ENCODE peak calls at places on chromosomes 7 and 10, in nine cellular contexts. X is A549, D is heart left ventricle, R is retinal pigment epithelial cell, N is coronary artery, C is psoas muscle, Q is foreskin fibroblast, K is fibroblast of mammary gland, T is stomach. I is an unnamed sample.
A peak's percentile ranks its signal among the peaks of the same experiment; 100 is the strongest.

GRCh38 chr10:46523119-46523880 is 33.2 kb downstream of the GPRIN2 start:
- DNase-seq in D (peak; percentile 60), N (no peak), C (peak; percentile 45), R (no peak), T (peak; percentile 79), Q (no peak), X (peak; percentile 98), K (no peak), I (no peak)

GRCh38 chr10:72009430-72010081 is 45.4 kb downstream of the CHST3 start:
- DNase-seq in K (peak; percentile 98), Q (peak; percentile 97), R (peak; percentile 88), D (peak; percentile 86), C (peak; percentile 96), N (peak; percentile 99), X (no peak), T (peak; percentile 54), I (no peak)

GRCh38 chr7:39272111-39272510 is 294.1 kb upstream of the YAE1 start:
- DNase-seq in K (no peak), N (no peak), T (no peak), C (no peak), Q (no peak), R (no peak), D (no peak), X (no peak), I (no peak)

GRCh38 chr7:36357054-36357453 is 32.6 kb upstream of the ANLN start:
- DNase-seq in N (no peak), C (no peak), Q (no peak), D (no peak), X (no peak), K (no peak), T (peak; percentile 39), R (no peak), I (no peak)

GRCh38 chr7:66301737-66302136 is 96.6 kb downstream of the TPST1 start:
- DNase-seq in D (no peak), C (no peak), T (no peak), R (no peak), Q (no peak), X (no peak), N (no peak), K (peak; percentile 36), I (no peak)

GRCh38 chr7:141072548-141073172 is 1.2 kb upstream of the TMEM178B start:
- DNase-seq in T (no peak), N (no peak), D (peak; percentile 77), X (peak; percentile 61), Q (peak; percentile 83), R (no peak), K (peak; percentile 81), C (peak; percentile 86), I (peak; percentile 47)

GRCh38 chr7:106781007-106781406 is 84.1 kb upstream of the PIK3CG start:
- DNase-seq in R (no peak), T (no peak), C (no peak), N (no peak), D (no peak), X (no peak), K (no peak), Q (no peak), I (no peak)

GRCh38 chr7:143408686-143409551 is at the start of gene EPHA1:
- DNase-seq in X (no peak), Q (peak; percentile 35), T (peak; percentile 78), C (no peak), N (no peak), R (no peak), K (no peak), D (no peak), I (peak; percentile 88)

GRCh38 chr10:110144526-110144925 is 62.9 kb upstream of the MXI1 start:
- DNase-seq in N (no peak), D (no peak), X (no peak), K (peak; percentile 45), C (no peak), T (no peak), Q (no peak), R (no peak), I (no peak)

DNA sequence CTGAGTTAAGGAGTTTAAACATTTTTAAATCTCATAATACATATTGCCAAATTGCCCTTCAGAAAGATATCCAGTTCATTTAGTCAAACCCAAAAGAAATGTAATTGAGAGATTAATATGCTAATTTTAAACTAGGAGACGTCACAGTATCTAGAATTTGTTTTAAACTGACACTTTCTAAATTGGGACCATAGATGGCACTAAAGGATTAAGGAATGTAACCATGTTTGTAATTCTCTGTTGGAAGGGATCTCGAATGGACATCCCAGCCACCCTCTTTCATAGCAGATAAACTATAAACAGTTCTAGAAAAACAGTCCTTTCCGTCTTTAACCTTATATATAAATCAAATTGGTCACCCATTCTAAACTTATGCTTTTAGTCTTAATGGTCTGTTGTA is 30.0 kb upstream of the SAMD9L start:
- DNase-seq in K (peak; percentile 24), T (no peak), Q (peak; percentile 44), X (peak; percentile 5), D (no peak), N (no peak), R (no peak), C (no peak), I (peak; percentile 10)
- TF ChIP-seq CTCF in K (no peak), T (no peak), Q (no peak), X (peak; percentile 34), D (no peak), N (no peak), R (no peak), C (no peak), I (peak; percentile 64)

GRCh38 chr10:44733743-44734488 is 177.2 kb upstream of the TMEM72 start:
- DNase-seq in Q (no peak), C (no peak), D (no peak), R (no peak), K (peak; percentile 24), X (peak; percentile 5), T (no peak), N (no peak), I (no peak)

GRCh38 chr10:44725404-44725803 is 185.7 kb upstream of the TMEM72 start:
- DNase-seq in Q (peak; percentile 48), X (no peak), R (no peak), C (no peak), D (no peak), T (no peak), K (peak; percentile 21), N (no peak), I (no peak)

GRCh38 chr10:44731271-44731670 is 179.9 kb upstream of the TMEM72 start:
- DNase-seq in T (no peak), N (no peak), K (no peak), D (no peak), C (no peak), R (no peak), X (no peak), Q (no peak), I (no peak)
- TF ChIP-seq CTCF in T (no peak), N (no peak), K (no peak), D (no peak), C (no peak), R (no peak), X (no peak), Q (no peak), I (no peak)

GRCh38 chr7:151630349-151630748 is 110.7 kb upstream of the RHEB start:
- DNase-seq in D (no peak), K (no peak), T (no peak), Q (no peak), R (no peak), X (no peak), C (no peak), N (no peak), I (no peak)

GRCh38 chr7:151631149-151631967 is 111.7 kb upstream of the RHEB start:
- DNase-seq in R (no peak), C (no peak), Q (no peak), K (no peak), N (no peak), T (peak; percentile 34), X (peak; percentile 38), D (no peak), I (no peak)

GRCh38 chr7:151632750-151633515 is 113.2 kb upstream of the RHEB start:
- DNase-seq in T (peak; percentile 61), C (peak; percentile 72), Q (peak; percentile 38), X (no peak), N (peak; percentile 78), D (peak; percentile 82), R (no peak), K (peak; percentile 53), I (no peak)

GRCh38 chr7:151633516-151633812 is 113.8 kb upstream of the RHEB start:
- DNase-seq in Q (no peak), X (no peak), D (no peak), R (no peak), K (no peak), C (no peak), N (no peak), T (no peak), I (no peak)

DNA sequence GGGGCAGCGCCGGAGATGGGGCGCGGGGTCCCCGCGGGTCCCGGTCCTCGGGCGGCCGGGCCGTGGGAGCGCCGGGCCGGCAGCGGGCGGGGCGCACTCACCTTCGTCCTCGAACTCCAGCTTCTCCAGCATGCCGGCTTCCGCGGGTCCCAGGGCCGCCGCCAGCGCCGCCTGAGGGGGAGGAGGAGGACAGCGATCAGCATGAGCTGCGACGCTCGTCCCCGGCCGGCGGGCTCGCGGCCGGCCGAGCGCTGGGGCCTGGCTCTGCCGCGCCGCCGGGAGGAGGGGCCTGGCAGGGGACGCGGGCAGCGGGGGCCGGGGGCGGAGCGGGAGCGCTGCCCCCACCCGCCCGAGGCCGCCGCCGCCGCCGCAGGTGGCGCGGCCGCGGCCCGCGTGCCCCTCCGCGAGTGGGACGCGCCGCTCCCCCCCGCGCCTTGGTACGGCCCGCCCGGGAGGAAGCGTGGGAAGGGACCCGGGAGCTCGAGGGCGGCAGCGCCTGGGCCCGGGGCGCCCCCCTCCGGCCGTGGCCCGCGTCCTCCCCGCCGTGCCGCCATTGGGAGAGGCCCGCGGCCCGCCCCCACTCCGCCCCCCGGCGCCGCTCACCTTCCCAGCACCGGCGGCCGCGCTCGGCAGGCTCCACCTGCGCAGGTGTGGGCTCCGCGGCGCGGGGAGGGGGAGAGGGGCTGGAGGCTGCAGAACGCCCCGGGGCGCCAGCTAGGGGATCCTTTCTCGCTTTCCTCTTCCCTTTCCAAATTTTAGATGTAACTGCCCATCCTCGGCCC is 112.5 kb upstream of the RHEB start:
- DNase-seq in Q (peak; percentile 92), T (peak; percentile 89), D (peak; percentile 94), N (peak; percentile 86), K (peak; percentile 61), C (peak; percentile 88), X (peak; percentile 77), R (no peak), I (peak; percentile 21)
- TF ChIP-seq CTCF in Q (no peak), T (no peak), D (peak; percentile 10), N (no peak), K (no peak), C (no peak), X (peak; percentile 82), R (peak; percentile 19), I (peak; percentile 83)

GRCh38 chr10:10233256-10233655 is 784.4 kb upstream of the CELF2 start:
- DNase-seq in K (peak; percentile 7), Q (no peak), T (no peak), X (no peak), N (no peak), R (no peak), C (no peak), D (no peak), I (no peak)
- TF ChIP-seq CTCF in K (no peak), Q (no peak), T (no peak), X (no peak), N (peak; percentile 17), R (no peak), C (no peak), D (peak; percentile 11), I (no peak)